ENCODE peak calls at places on chromosome 12, in five cellular contexts. V, X, M, E and T are unnamed samples.

GRCh38 chr12:52032797-52033505 is 18.3 kb upstream of the NR4A1 start:
- DNase-seq in V (peak), X (peak), M (peak), E (peak), T (peak)

GRCh38 chr12:93442411-93443340 is 929 bp upstream of the UBE2N start:
- DNase-seq in V (no peak), X (no peak), M (no peak), E (no peak), T (no peak)

GRCh38 chr12:111841236-111841749 is 735 bp upstream of the MAPKAPK5 start:
- DNase-seq in V (peak), X (peak), M (no peak), E (no peak), T (no peak)

GRCh38 chr12:68743416-68743815 is 2.6 kb upstream of the SLC35E3 start:
- DNase-seq in V (no peak), X (no peak), M (no peak), E (no peak), T (no peak)

GRCh38 chr12:52259850-52260249 is 14.6 kb upstream of the KRT86 start:
- DNase-seq in V (no peak), X (no peak), M (no peak), E (no peak), T (no peak)

GRCh38 chr12:25249951-25250738 is 584 bp downstream of the KRAS start:
- DNase-seq in V (peak), X (peak), M (no peak), E (peak), T (no peak)

GRCh38 chr12:57124259-57124877 is 3.9 kb upstream of the LRP1 start:
- DNase-seq in V (peak), X (peak), M (peak), E (peak), T (no peak)

GRCh38 chr12:120825337-120825736 is 78.8 kb downstream of the SPPL3 start:
- DNase-seq in V (no peak), X (no peak), M (no peak), E (no peak), T (no peak)

GRCh38 chr12:102959391-102959790 is 1.9 kb downstream of the ASCL1 start:
- DNase-seq in V (no peak), X (no peak), M (no peak), E (no peak), T (no peak)

GRCh38 chr12:3186546-3187237 is 109.5 kb downstream of the TSPAN9 start:
- DNase-seq in V (no peak), X (no peak), M (no peak), E (no peak), T (no peak)